ENCODE peak calls at places on chromosome 13, in nine cellular contexts. D, T, S, X, U, L, J, V and E are unnamed samples.

GRCh38 chr13:28636078-28636477 is 22.9 kb upstream of the POMP start:
- DNase-seq in D (no peak), T (no peak), S (no peak), X (peak), U (no peak), L (no peak), J (no peak), V (no peak), E (peak)

GRCh38 chr13:48431431-48431830 is 18.5 kb upstream of the LPAR6 start:
- DNase-seq in D (no peak), T (no peak), S (no peak), X (peak), U (no peak), L (no peak), J (no peak), V (no peak), E (peak)

GRCh38 chr13:46866150-46866549 is 30.7 kb downstream of the HTR2A start:
- DNase-seq in D (peak), T (no peak), S (no peak), X (peak), U (no peak), L (no peak), J (no peak), V (peak), E (peak)

GRCh38 chr13:74867460-74867859 is 614.5 kb downstream of the TBC1D4 start:
- DNase-seq in D (no peak), T (no peak), S (no peak), X (peak), U (no peak), L (no peak), J (no peak), V (no peak), E (peak)

GRCh38 chr13:43965446-43965845 is 85.7 kb downstream of the LACC1 start:
- DNase-seq in D (no peak), T (no peak), S (no peak), X (no peak), U (no peak), L (no peak), J (no peak), V (no peak), E (no peak)

GRCh38 chr13:67277581-67277980 is 47.4 kb upstream of the PCDH9 start:
- DNase-seq in D (no peak), T (no peak), S (no peak), X (no peak), U (no peak), L (no peak), J (no peak), V (no peak), E (no peak)

GRCh38 chr13:111239754-111240670 is 80.4 kb upstream of the TEX29 start:
- DNase-seq in D (no peak), T (no peak), S (no peak), X (no peak), U (no peak), L (no peak), J (no peak), V (no peak), E (no peak)

GRCh38 chr13:80338781-80339577 is 1.9 kb downstream of the SPRY2 start:
- DNase-seq in D (peak), T (no peak), S (peak), X (peak), U (peak), L (peak), J (no peak), V (peak), E (peak)

GRCh38 chr13:95756072-95756471 is 79.1 kb downstream of the DNAJC3 start:
- DNase-seq in D (no peak), T (no peak), S (no peak), X (no peak), U (no peak), L (no peak), J (no peak), V (no peak), E (no peak)